ENCODE peak calls at places on chromosome 12, in seven cellular contexts. One of them, this sample, is unnamed.

GRCh38 chr12:195191-195590 is 18.8 kb downstream of the SLC6A12 start:
- DNase-seq in lower leg skin: no peak
- DNase-seq in astrocyte of the cerebellum: no peak
- DNase-seq in uterus: no peak
- DNase-seq in CD8-positive, alpha-beta T cell: no peak
- DNase-seq in PC-3: no peak
- DNase-seq in AG09309: no peak
- DNase-seq in this sample: no peak

GRCh38 chr12:11895421-11896064 is 175.2 kb upstream of the BCL2L14 start:
- DNase-seq in lower leg skin: no peak
- DNase-seq in PC-3: no peak
- DNase-seq in astrocyte of the cerebellum: no peak
- DNase-seq in CD8-positive, alpha-beta T cell: no peak
- DNase-seq in uterus: no peak
- DNase-seq in AG09309: no peak
- DNase-seq in this sample: no peak

GRCh38 chr12:128573907-128574306 is 249.9 kb downstream of the SLC15A4 start:
- DNase-seq in PC-3: no peak
- DNase-seq in astrocyte of the cerebellum: no peak
- DNase-seq in lower leg skin: no peak
- DNase-seq in uterus: no peak
- DNase-seq in AG09309: no peak
- DNase-seq in CD8-positive, alpha-beta T cell: no peak
- DNase-seq in this sample: no peak

GRCh38 chr12:100234591-100235304 is 32.1 kb downstream of the DEPDC4 start:
- DNase-seq in lower leg skin: no peak
- DNase-seq in uterus: no peak
- DNase-seq in AG09309: peak; percentile 29
- DNase-seq in PC-3: peak; percentile 81
- DNase-seq in CD8-positive, alpha-beta T cell: no peak
- DNase-seq in astrocyte of the cerebellum: peak; percentile 37
- DNase-seq in this sample: no peak

GRCh38 chr12:31504625-31505222 is 86.2 kb downstream of the DENND5B start:
- DNase-seq in CD8-positive, alpha-beta T cell: no peak
- DNase-seq in AG09309: no peak
- DNase-seq in uterus: no peak
- DNase-seq in astrocyte of the cerebellum: no peak
- DNase-seq in PC-3: no peak
- DNase-seq in lower leg skin: no peak
- DNase-seq in this sample: no peak

GRCh38 chr12:132191715-132192553 is 47.7 kb downstream of the NOC4L start:
- DNase-seq in PC-3: no peak
- DNase-seq in uterus: no peak
- DNase-seq in CD8-positive, alpha-beta T cell: no peak
- DNase-seq in lower leg skin: no peak
- DNase-seq in AG09309: no peak
- DNase-seq in astrocyte of the cerebellum: no peak
- DNase-seq in this sample: no peak

GRCh38 chr12:128856035-128856790 is 2.9 kb downstream of the GLT1D1 start:
- DNase-seq in CD8-positive, alpha-beta T cell: no peak
- DNase-seq in astrocyte of the cerebellum: no peak
- DNase-seq in AG09309: no peak
- DNase-seq in PC-3: no peak
- DNase-seq in lower leg skin: peak; percentile 37
- DNase-seq in uterus: no peak
- DNase-seq in this sample: no peak

GRCh38 chr12:131116437-131117117 is 162.9 kb downstream of the ADGRD1 start:
- DNase-seq in CD8-positive, alpha-beta T cell: no peak
- DNase-seq in AG09309: no peak
- DNase-seq in lower leg skin: no peak
- DNase-seq in uterus: peak; percentile 48
- DNase-seq in PC-3: peak; percentile 29
- DNase-seq in astrocyte of the cerebellum: no peak
- DNase-seq in this sample: no peak

GRCh38 chr12:11836282-11836963 is 186.9 kb downstream of the ETV6 start:
- DNase-seq in CD8-positive, alpha-beta T cell: no peak
- DNase-seq in astrocyte of the cerebellum: no peak
- DNase-seq in uterus: no peak
- DNase-seq in AG09309: no peak
- DNase-seq in lower leg skin: peak; percentile 78
- DNase-seq in PC-3: no peak
- DNase-seq in this sample: peak; percentile 41

GRCh38 chr12:31773223-31773750 is 44.5 kb upstream of the AMN1 start:
- DNase-seq in astrocyte of the cerebellum: no peak
- DNase-seq in CD8-positive, alpha-beta T cell: no peak
- DNase-seq in PC-3: no peak
- DNase-seq in uterus: peak; percentile 46
- DNase-seq in AG09309: no peak
- DNase-seq in lower leg skin: no peak
- DNase-seq in this sample: no peak

GRCh38 chr12:83434600-83434999 is 747.9 kb downstream of the TMTC2 start:
- DNase-seq in AG09309: no peak
- DNase-seq in lower leg skin: no peak
- DNase-seq in PC-3: peak; percentile 33
- DNase-seq in uterus: no peak
- DNase-seq in astrocyte of the cerebellum: peak; percentile 5
- DNase-seq in CD8-positive, alpha-beta T cell: no peak
- DNase-seq in this sample: no peak

GRCh38 chr12:47867496-47867941 is 37.3 kb downstream of the VDR start:
- DNase-seq in astrocyte of the cerebellum: peak; percentile 57
- DNase-seq in CD8-positive, alpha-beta T cell: no peak
- DNase-seq in lower leg skin: no peak
- DNase-seq in uterus: no peak
- DNase-seq in PC-3: peak; percentile 26
- DNase-seq in AG09309: peak; percentile 49
- DNase-seq in this sample: no peak

GRCh38 chr12:66244446-66244845 is 55.4 kb downstream of the IRAK3 start:
- DNase-seq in lower leg skin: no peak
- DNase-seq in astrocyte of the cerebellum: no peak
- DNase-seq in CD8-positive, alpha-beta T cell: no peak
- DNase-seq in uterus: no peak
- DNase-seq in PC-3: no peak
- DNase-seq in AG09309: no peak
- DNase-seq in this sample: no peak

GRCh38 chr12:57893460-57894353 is 47.2 kb upstream of the CTDSP2 start:
- DNase-seq in uterus: peak; percentile 98
- DNase-seq in CD8-positive, alpha-beta T cell: no peak
- DNase-seq in PC-3: no peak
- DNase-seq in lower leg skin: peak; percentile 98
- DNase-seq in AG09309: peak; percentile 88
- DNase-seq in astrocyte of the cerebellum: peak; percentile 88
- DNase-seq in this sample: peak; percentile 84

GRCh38 chr12:5807538-5808219 is 137.4 kb downstream of the ANO2 start:
- DNase-seq in astrocyte of the cerebellum: no peak
- DNase-seq in uterus: no peak
- DNase-seq in lower leg skin: no peak
- DNase-seq in AG09309: no peak
- DNase-seq in CD8-positive, alpha-beta T cell: no peak
- DNase-seq in PC-3: peak; percentile 39
- DNase-seq in this sample: no peak

GRCh38 chr12:121501946-121502345 is 78.9 kb downstream of the KDM2B start:
- DNase-seq in uterus: no peak
- DNase-seq in PC-3: no peak
- DNase-seq in AG09309: no peak
- DNase-seq in lower leg skin: no peak
- DNase-seq in CD8-positive, alpha-beta T cell: no peak
- DNase-seq in astrocyte of the cerebellum: no peak
- DNase-seq in this sample: no peak

GRCh38 chr12:100593490-100593889 is 20.0 kb downstream of the GAS2L3 start:
- DNase-seq in PC-3: no peak
- DNase-seq in uterus: no peak
- DNase-seq in AG09309: no peak
- DNase-seq in CD8-positive, alpha-beta T cell: no peak
- DNase-seq in astrocyte of the cerebellum: peak; percentile 1
- DNase-seq in lower leg skin: no peak
- DNase-seq in this sample: no peak

GRCh38 chr12:96892104-96892503 is 15.0 kb upstream of the NEDD1 start:
- DNase-seq in uterus: peak; percentile 62
- DNase-seq in PC-3: no peak
- DNase-seq in AG09309: no peak
- DNase-seq in CD8-positive, alpha-beta T cell: no peak
- DNase-seq in lower leg skin: no peak
- DNase-seq in astrocyte of the cerebellum: no peak
- DNase-seq in this sample: no peak

GRCh38 chr12:131869871-131870418 is 24.5 kb upstream of the ULK1 start:
- DNase-seq in PC-3: peak; percentile 88
- DNase-seq in uterus: no peak
- DNase-seq in AG09309: peak; percentile 24
- DNase-seq in astrocyte of the cerebellum: no peak
- DNase-seq in lower leg skin: no peak
- DNase-seq in CD8-positive, alpha-beta T cell: no peak
- DNase-seq in this sample: no peak

GRCh38 chr12:79373896-79374499 is 316.8 kb downstream of the PAWR start:
- DNase-seq in PC-3: peak; percentile 64
- DNase-seq in CD8-positive, alpha-beta T cell: no peak
- DNase-seq in uterus: no peak
- DNase-seq in lower leg skin: no peak
- DNase-seq in astrocyte of the cerebellum: no peak
- DNase-seq in AG09309: no peak
- DNase-seq in this sample: no peak

GRCh38 chr12:21602774-21603173 is 1.9 kb downstream of the GYS2 start:
- DNase-seq in PC-3: no peak
- DNase-seq in astrocyte of the cerebellum: no peak
- DNase-seq in lower leg skin: no peak
- DNase-seq in uterus: no peak
- DNase-seq in AG09309: no peak
- DNase-seq in CD8-positive, alpha-beta T cell: no peak
- DNase-seq in this sample: no peak
- TF ChIP-seq CTCF in PC-3: no peak
- TF ChIP-seq CTCF in astrocyte of the cerebellum: no peak
- TF ChIP-seq CTCF in lower leg skin: no peak
- TF ChIP-seq CTCF in uterus: no peak
- TF ChIP-seq CTCF in AG09309: no peak
- TF ChIP-seq CTCF in CD8-positive, alpha-beta T cell: no peak
- TF ChIP-seq CTCF in this sample: no peak

GRCh38 chr12:116528498-116528897 is 30.7 kb upstream of the MAP1LC3B2 start:
- DNase-seq in PC-3: peak; percentile 35
- DNase-seq in CD8-positive, alpha-beta T cell: no peak
- DNase-seq in uterus: no peak
- DNase-seq in lower leg skin: no peak
- DNase-seq in AG09309: no peak
- DNase-seq in astrocyte of the cerebellum: no peak
- DNase-seq in this sample: no peak

GRCh38 chr12:116528067-116528466 is 31.1 kb upstream of the MAP1LC3B2 start:
- DNase-seq in uterus: no peak
- DNase-seq in CD8-positive, alpha-beta T cell: no peak
- DNase-seq in PC-3: peak; percentile 99
- DNase-seq in AG09309: peak; percentile 71
- DNase-seq in lower leg skin: peak; percentile 46
- DNase-seq in astrocyte of the cerebellum: peak; percentile 59
- DNase-seq in this sample: no peak

GRCh38 chr12:116524964-116525379 is 34.2 kb upstream of the MAP1LC3B2 start:
- DNase-seq in PC-3: peak; percentile 88
- DNase-seq in lower leg skin: peak; percentile 84
- DNase-seq in uterus: peak; percentile 60
- DNase-seq in AG09309: no peak
- DNase-seq in CD8-positive, alpha-beta T cell: no peak
- DNase-seq in astrocyte of the cerebellum: no peak
- DNase-seq in this sample: no peak

GRCh38 chr12:116524311-116524710 is 34.9 kb upstream of the MAP1LC3B2 start:
- DNase-seq in PC-3: no peak
- DNase-seq in CD8-positive, alpha-beta T cell: no peak
- DNase-seq in AG09309: no peak
- DNase-seq in astrocyte of the cerebellum: no peak
- DNase-seq in uterus: no peak
- DNase-seq in lower leg skin: peak; percentile 80
- DNase-seq in this sample: no peak

GRCh38 chr12:116525418-116526001 is 33.7 kb upstream of the MAP1LC3B2 start:
- DNase-seq in PC-3: peak; percentile 97
- DNase-seq in lower leg skin: peak; percentile 93
- DNase-seq in AG09309: peak; percentile 79
- DNase-seq in astrocyte of the cerebellum: peak; percentile 95
- DNase-seq in uterus: peak; percentile 90
- DNase-seq in CD8-positive, alpha-beta T cell: no peak
- DNase-seq in this sample: peak; percentile 56
- H3K4me3 ChIP-seq in PC-3: peak overlapping the region; percentile 49
- H3K4me3 ChIP-seq in lower leg skin: no peak overlapping the region
- H3K4me3 ChIP-seq in AG09309: peak overlapping the region; percentile 18
- H3K4me3 ChIP-seq in astrocyte of the cerebellum: no peak overlapping the region
- H3K4me3 ChIP-seq in uterus: peak overlapping the region; percentile 19
- H3K4me3 ChIP-seq in CD8-positive, alpha-beta T cell: no peak overlapping the region
- H3K4me3 ChIP-seq in this sample: no peak overlapping the region

GRCh38 chr12:56151672-56152131 is 685 bp upstream of the MYL6B start:
- DNase-seq in uterus: no peak
- DNase-seq in PC-3: peak; percentile 56
- DNase-seq in astrocyte of the cerebellum: no peak
- DNase-seq in AG09309: no peak
- DNase-seq in lower leg skin: peak; percentile 91
- DNase-seq in CD8-positive, alpha-beta T cell: peak; percentile 51
- DNase-seq in this sample: peak; percentile 63
- TF ChIP-seq CTCF in uterus: no peak
- TF ChIP-seq CTCF in PC-3: peak; percentile 54
- TF ChIP-seq CTCF in astrocyte of the cerebellum: peak; percentile 50
- TF ChIP-seq CTCF in AG09309: peak; percentile 38
- TF ChIP-seq CTCF in lower leg skin: no peak
- TF ChIP-seq CTCF in CD8-positive, alpha-beta T cell: peak; percentile 78
- TF ChIP-seq CTCF in this sample: no peak

GRCh38 chr12:8849785-8850184 is 27.4 kb downstream of the A2ML1 start:
- DNase-seq in uterus: no peak
- DNase-seq in AG09309: no peak
- DNase-seq in PC-3: no peak
- DNase-seq in lower leg skin: no peak
- DNase-seq in astrocyte of the cerebellum: no peak
- DNase-seq in CD8-positive, alpha-beta T cell: no peak
- DNase-seq in this sample: no peak
- H3K4me3 ChIP-seq in uterus: no peak overlapping the region
- H3K4me3 ChIP-seq in AG09309: no peak overlapping the region
- H3K4me3 ChIP-seq in PC-3: no peak overlapping the region
- H3K4me3 ChIP-seq in lower leg skin: no peak overlapping the region
- H3K4me3 ChIP-seq in astrocyte of the cerebellum: no peak overlapping the region
- H3K4me3 ChIP-seq in CD8-positive, alpha-beta T cell: no peak overlapping the region
- H3K4me3 ChIP-seq in this sample: no peak overlapping the region

DNA sequence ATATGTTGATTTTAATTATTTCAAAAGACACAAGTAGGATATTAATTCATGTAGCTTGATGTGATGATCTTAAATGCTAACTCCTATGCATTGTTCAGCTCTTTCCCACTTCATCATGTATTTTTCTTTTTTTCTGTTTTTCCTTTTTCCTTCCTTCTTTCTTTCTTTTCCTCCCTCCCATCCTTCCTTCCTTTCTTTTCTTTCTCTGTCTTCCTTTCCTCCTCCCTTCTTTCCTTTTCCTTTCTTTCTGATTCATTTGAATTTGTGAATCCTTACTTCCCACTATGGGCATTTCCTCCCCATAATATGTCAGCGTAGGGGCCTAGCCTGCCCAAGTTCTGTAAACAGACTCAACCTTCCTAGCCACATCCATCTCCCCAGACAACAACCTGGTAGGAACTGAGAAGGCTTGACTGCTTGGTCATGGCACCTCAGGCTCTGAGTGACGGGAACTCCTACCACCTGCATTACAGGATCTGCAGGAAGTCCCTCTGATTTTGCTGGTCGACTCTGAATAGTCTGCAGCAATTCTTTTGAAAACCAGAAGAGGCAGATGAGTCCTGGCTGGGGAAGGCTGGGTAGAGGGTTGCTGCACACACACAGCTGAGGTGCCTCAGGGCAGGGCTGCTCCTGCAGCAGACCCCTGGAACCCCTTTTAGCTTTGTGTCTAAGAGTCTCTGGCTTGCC is 33.4 kb upstream of the BHLHE41 start:
- DNase-seq in astrocyte of the cerebellum: no peak
- DNase-seq in uterus: no peak
- DNase-seq in lower leg skin: no peak
- DNase-seq in AG09309: no peak
- DNase-seq in PC-3: peak; percentile 41
- DNase-seq in CD8-positive, alpha-beta T cell: no peak
- DNase-seq in this sample: no peak
- TF ChIP-seq CTCF in astrocyte of the cerebellum: peak; percentile 2
- TF ChIP-seq CTCF in uterus: no peak
- TF ChIP-seq CTCF in lower leg skin: no peak
- TF ChIP-seq CTCF in AG09309: no peak
- TF ChIP-seq CTCF in PC-3: peak; percentile 12
- TF ChIP-seq CTCF in CD8-positive, alpha-beta T cell: no peak
- TF ChIP-seq CTCF in this sample: no peak